ENCODE peak calls at places on chromosome 12, in five cellular contexts. One of them, this sample, is unnamed.

GRCh38 chr12:11499802-11500201 is 104.4 kb upstream of the PRB2 start:
- DNase-seq in HepG2: no peak
- DNase-seq in GM12878: no peak
- DNase-seq in transverse colon: no peak
- DNase-seq in Panc1: no peak
- DNase-seq in this sample: no peak

GRCh38 chr12:57477710-57478681 is 1.7 kb downstream of the ARHGAP9 start:
- DNase-seq in HepG2: no peak
- DNase-seq in GM12878: peak; percentile 41
- DNase-seq in transverse colon: no peak
- DNase-seq in Panc1: no peak
- DNase-seq in this sample: no peak

GRCh38 chr12:128513831-128514230 is 246.9 kb downstream of the TMEM132C start:
- DNase-seq in HepG2: no peak
- DNase-seq in GM12878: no peak
- DNase-seq in transverse colon: no peak
- DNase-seq in Panc1: no peak
- DNase-seq in this sample: no peak

GRCh38 chr12:55727643-55728184 is 1.1 kb downstream of the CD63 start:
- DNase-seq in HepG2: no peak
- DNase-seq in GM12878: no peak
- DNase-seq in transverse colon: peak; percentile 59
- DNase-seq in Panc1: no peak
- DNase-seq in this sample: no peak

GRCh38 chr12:67155863-67156262 is 113.3 kb upstream of the CAND1 start:
- DNase-seq in HepG2: no peak
- DNase-seq in GM12878: no peak
- DNase-seq in transverse colon: no peak
- DNase-seq in Panc1: no peak
- DNase-seq in this sample: no peak

GRCh38 chr12:121530600-121531355 is 50.0 kb downstream of the KDM2B start:
- DNase-seq in HepG2: no peak
- DNase-seq in GM12878: no peak
- DNase-seq in transverse colon: peak; percentile 69
- DNase-seq in Panc1: no peak
- DNase-seq in this sample: no peak

GRCh38 chr12:43004908-43005307 is 415.4 kb upstream of the PRICKLE1 start:
- DNase-seq in HepG2: no peak
- DNase-seq in GM12878: no peak
- DNase-seq in transverse colon: no peak
- DNase-seq in Panc1: no peak
- DNase-seq in this sample: no peak

GRCh38 chr12:11171145-11171952 is at the start of gene SMIM10L1:
- DNase-seq in HepG2: peak; percentile 89
- DNase-seq in GM12878: peak; percentile 78
- DNase-seq in transverse colon: peak; percentile 93
- DNase-seq in Panc1: peak; percentile 46
- DNase-seq in this sample: peak; percentile 52

GRCh38 chr12:102480401-102480800 is at the start of gene IGF1:
- DNase-seq in HepG2: no peak
- DNase-seq in GM12878: no peak
- DNase-seq in transverse colon: no peak
- DNase-seq in Panc1: no peak
- DNase-seq in this sample: peak; percentile 90

GRCh38 chr12:102294568-102294967 is 96.9 kb upstream of the PMCH start:
- DNase-seq in HepG2: no peak
- DNase-seq in GM12878: no peak
- DNase-seq in transverse colon: no peak
- DNase-seq in Panc1: no peak
- DNase-seq in this sample: no peak

GRCh38 chr12:22588817-22589216 is 36.2 kb upstream of the ETNK1 start:
- DNase-seq in HepG2: peak; percentile 10
- DNase-seq in GM12878: no peak
- DNase-seq in transverse colon: peak; percentile 19
- DNase-seq in Panc1: no peak
- DNase-seq in this sample: no peak

GRCh38 chr12:52062167-52063080 is 7.4 kb upstream of the ATG101 start:
- DNase-seq in HepG2: no peak
- DNase-seq in GM12878: no peak
- DNase-seq in transverse colon: no peak
- DNase-seq in Panc1: no peak
- DNase-seq in this sample: no peak
- TF ChIP-seq POLR2AphosphoS5 in HepG2: no peak
- TF ChIP-seq POLR2AphosphoS5 in GM12878: no peak
- TF ChIP-seq POLR2AphosphoS5 in transverse colon: no peak
- TF ChIP-seq POLR2AphosphoS5 in Panc1: no peak
- TF ChIP-seq POLR2AphosphoS5 in this sample: no peak

GRCh38 chr12:60980558-60980957 is 1279.6 kb upstream of the USP15 start:
- DNase-seq in HepG2: no peak
- DNase-seq in GM12878: no peak
- DNase-seq in transverse colon: no peak
- DNase-seq in Panc1: no peak
- DNase-seq in this sample: no peak
- H3K27ac ChIP-seq in HepG2: no peak overlapping the region
- H3K27ac ChIP-seq in GM12878: no peak overlapping the region
- H3K27ac ChIP-seq in transverse colon: no peak overlapping the region
- H3K27ac ChIP-seq in Panc1: no peak overlapping the region
- H3K27ac ChIP-seq in this sample: no peak overlapping the region

GRCh38 chr12:107011519-107011918 is 24.6 kb upstream of the MTERF2 start:
- DNase-seq in HepG2: no peak
- DNase-seq in GM12878: no peak
- DNase-seq in transverse colon: no peak
- DNase-seq in Panc1: no peak
- DNase-seq in this sample: no peak
- H3K4me3 ChIP-seq in HepG2: no peak overlapping the region
- H3K4me3 ChIP-seq in GM12878: no peak overlapping the region
- H3K4me3 ChIP-seq in transverse colon: no peak overlapping the region
- H3K4me3 ChIP-seq in Panc1: no peak overlapping the region
- H3K4me3 ChIP-seq in this sample: no peak overlapping the region

GRCh38 chr12:62468394-62468793 is 1.8 kb downstream of the MON2 start:
- DNase-seq in HepG2: no peak
- DNase-seq in GM12878: no peak
- DNase-seq in transverse colon: no peak
- DNase-seq in Panc1: no peak
- DNase-seq in this sample: no peak

GRCh38 chr12:62469704-62470103 is 3.1 kb downstream of the MON2 start:
- DNase-seq in HepG2: no peak
- DNase-seq in GM12878: no peak
- DNase-seq in transverse colon: no peak
- DNase-seq in Panc1: no peak
- DNase-seq in this sample: no peak

GRCh38 chr12:62466018-62466595 is 519 bp upstream of the MON2 start:
- DNase-seq in HepG2: peak; percentile 6
- DNase-seq in GM12878: no peak
- DNase-seq in transverse colon: peak; percentile 42
- DNase-seq in Panc1: no peak
- DNase-seq in this sample: peak; percentile 39

GRCh38 chr12:62468935-62469334 is 2.3 kb downstream of the MON2 start:
- DNase-seq in HepG2: no peak
- DNase-seq in GM12878: no peak
- DNase-seq in transverse colon: no peak
- DNase-seq in Panc1: no peak
- DNase-seq in this sample: no peak

DNA sequence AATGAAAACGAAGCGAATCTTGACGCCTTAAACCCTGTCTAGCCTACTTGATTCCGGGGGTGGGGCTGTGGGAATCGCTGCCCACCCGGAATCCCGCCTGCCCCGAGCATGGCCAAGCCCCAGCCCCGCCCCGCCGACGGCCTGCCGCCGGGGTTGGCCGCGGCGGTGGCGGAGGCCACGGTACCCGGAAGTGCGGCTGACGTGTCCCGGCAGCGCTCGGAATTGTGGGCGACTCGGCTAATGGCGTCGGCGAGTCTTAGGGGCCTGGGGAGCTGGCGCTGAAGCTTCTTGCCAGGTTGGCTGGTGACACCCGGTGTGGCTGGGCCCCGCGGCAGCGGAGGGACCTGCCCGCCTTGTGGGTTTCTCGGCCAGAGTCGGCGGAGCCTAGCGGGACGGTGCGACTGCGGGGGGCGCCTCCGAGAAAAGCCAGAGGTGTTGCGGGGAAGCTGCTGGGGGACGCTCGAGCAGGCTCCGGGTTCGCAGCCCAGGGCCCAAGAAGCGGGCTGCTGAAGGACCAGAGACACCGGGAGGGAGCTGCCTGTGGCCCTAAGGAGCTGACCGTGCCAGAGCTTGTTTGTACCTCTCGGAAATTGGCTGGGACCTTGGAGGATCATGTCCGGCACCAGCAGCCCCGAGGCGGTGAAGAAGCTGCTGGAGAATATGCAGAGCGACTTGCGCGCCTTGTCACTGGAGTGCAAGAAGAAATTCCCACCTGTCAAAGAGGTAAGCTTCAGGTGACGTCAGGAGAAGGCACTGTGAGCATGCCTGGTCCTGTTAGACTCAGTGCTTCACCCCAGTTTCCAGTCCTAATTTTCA is at the start of gene MON2:
- DNase-seq in HepG2: peak; percentile 73
- DNase-seq in GM12878: peak; percentile 41
- DNase-seq in transverse colon: peak; percentile 92
- DNase-seq in Panc1: peak; percentile 22
- DNase-seq in this sample: no peak
- TF ChIP-seq POLR2AphosphoS5 in HepG2: peak; percentile 86
- TF ChIP-seq POLR2AphosphoS5 in GM12878: peak; percentile 93
- TF ChIP-seq POLR2AphosphoS5 in transverse colon: peak; percentile 86
- TF ChIP-seq POLR2AphosphoS5 in Panc1: peak; percentile 86
- TF ChIP-seq POLR2AphosphoS5 in this sample: peak; percentile 88

GRCh38 chr12:65602191-65602578 is 222.1 kb upstream of the HMGA2 start:
- DNase-seq in HepG2: no peak
- DNase-seq in GM12878: no peak
- DNase-seq in transverse colon: no peak
- DNase-seq in Panc1: no peak
- DNase-seq in this sample: no peak
- H3K27ac ChIP-seq in HepG2: no peak overlapping the region
- H3K27ac ChIP-seq in GM12878: no peak overlapping the region
- H3K27ac ChIP-seq in transverse colon: peak overlapping the region; percentile 30
- H3K27ac ChIP-seq in Panc1: peak overlapping the region; percentile 87
- H3K27ac ChIP-seq in this sample: no peak overlapping the region